ENCODE peak calls at places on chromosomes 7 and 10, in nine cellular contexts. J is spleen, R is IMR-90, M is body of pancreas, Y is breast epithelium, H is heart right ventricle, U is prostate gland, G is cardiac muscle cell, D is upper lobe of left lung. I is an unnamed sample.

GRCh38 chr10:15419279-15419874 is 48.3 kb upstream of the FAM171A1 start:
- DNase-seq in J (no peak), R (peak; percentile 42), M (peak; percentile 65), Y (no peak), H (peak; percentile 29), U (no peak), G (peak; percentile 64), D (no peak), I (no peak)

GRCh38 chr10:104642001-104642270 is 846 bp downstream of the SORCS3 start:
- DNase-seq in J (no peak), R (no peak), M (no peak), Y (no peak), H (no peak), U (no peak), G (no peak), D (no peak), I (no peak)

GRCh38 chr10:51095444-51095843 is 21.2 kb downstream of the PRKG1 start:
- DNase-seq in J (no peak), R (no peak), M (no peak), Y (no peak), H (no peak), U (no peak), G (peak; percentile 24), D (no peak), I (no peak)

GRCh38 chr7:134366481-134366880 is 49.8 kb upstream of the SLC35B4 start:
- DNase-seq in J (no peak), R (no peak), M (no peak), Y (no peak), H (no peak), U (no peak), G (peak; percentile 58), D (no peak), I (no peak)

GRCh38 chr7:129095258-129095657 is 40.3 kb upstream of the TNPO3 start:
- DNase-seq in J (no peak), R (no peak), M (no peak), Y (no peak), H (no peak), U (no peak), G (no peak), D (no peak), I (no peak)

GRCh38 chr10:60224129-60224705 is 165.5 kb downstream of the ANK3 start:
- DNase-seq in J (no peak), R (no peak), M (no peak), Y (no peak), H (no peak), U (no peak), G (no peak), D (no peak), I (no peak)

GRCh38 chr10:6766061-6766460 is 186.0 kb upstream of the PRKCQ start:
- DNase-seq in J (no peak), R (peak; percentile 56), M (no peak), Y (no peak), H (no peak), U (no peak), G (peak; percentile 82), D (no peak), I (no peak)

GRCh38 chr7:129530881-129531391 is 28.6 kb downstream of the SMKR1 start:
- DNase-seq in J (peak; percentile 6), R (peak; percentile 80), M (no peak), Y (no peak), H (no peak), U (no peak), G (peak; percentile 37), D (no peak), I (no peak)

GRCh38 chr10:30348378-30348776 is 701 bp downstream of the MTPAP start:
- DNase-seq in J (no peak), R (peak; percentile 2), M (no peak), Y (no peak), H (no peak), U (no peak), G (no peak), D (no peak), I (no peak)

GRCh38 chr10:4326647-4327046 is 499.4 kb upstream of the AKR1E2 start:
- DNase-seq in J (no peak), R (no peak), M (no peak), Y (no peak), H (no peak), U (no peak), G (no peak), D (no peak), I (no peak)

GRCh38 chr7:98286701-98287485 is 5.4 kb downstream of the BRI3 start:
- DNase-seq in J (no peak), R (no peak), M (peak; percentile 82), Y (no peak), H (no peak), U (no peak), G (no peak), D (peak; percentile 59), I (no peak)

DNA sequence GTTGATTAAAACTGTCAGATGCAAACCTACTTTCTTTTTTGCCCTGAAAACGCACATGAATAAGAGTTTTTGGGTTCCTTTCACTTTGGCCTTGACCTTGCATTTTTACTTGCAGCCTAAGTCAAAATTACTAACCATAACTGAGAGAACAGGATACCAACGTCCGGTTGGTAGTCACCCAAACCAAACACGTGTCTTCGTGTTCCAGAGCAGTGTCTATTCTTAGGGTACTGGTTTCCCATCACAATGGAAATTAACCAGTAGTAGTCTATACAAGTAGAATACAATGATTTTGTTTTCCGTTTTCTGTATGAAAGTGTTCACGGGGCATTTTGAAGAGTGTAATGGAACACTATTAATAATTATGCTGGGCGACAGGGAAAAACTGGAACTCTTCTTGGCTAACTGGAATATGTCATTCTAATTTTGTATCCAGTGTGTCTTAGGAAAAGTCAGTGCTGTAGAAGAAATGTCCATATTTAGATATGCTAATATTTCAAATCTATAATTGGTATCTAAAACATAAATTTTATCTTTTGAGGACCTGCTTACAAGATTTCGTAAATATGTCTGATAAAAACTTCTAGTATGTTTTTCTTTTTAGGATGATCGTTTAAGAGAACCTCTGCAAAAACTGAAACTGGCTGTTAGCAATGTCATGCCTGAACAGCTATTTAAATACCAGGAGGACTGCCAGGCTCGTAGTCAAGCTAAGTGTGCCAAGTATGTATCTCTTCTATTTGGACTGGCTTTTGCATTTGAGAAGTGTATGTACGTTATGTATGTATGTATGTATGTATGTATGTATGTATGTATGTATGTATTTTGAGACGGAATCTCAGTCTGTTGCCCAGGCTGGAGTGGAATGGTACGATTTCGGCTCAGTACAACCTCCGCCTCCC is 40.9 kb downstream of the UBN2 start:
- DNase-seq in J (no peak), R (no peak), M (no peak), Y (no peak), H (peak; percentile 11), U (peak; percentile 22), G (no peak), D (no peak), I (no peak)
- H3K36me3 ChIP-seq in J (peaks cover 98% of the 10 kb centered on the region), R (peaks cover 33% of the 10 kb centered on the region), M (peaks cover 23% of the 10 kb centered on the region), Y (peaks cover 5% of the 10 kb centered on the region), H (no peaks in the 10 kb centered on the region), U (no peaks in the 10 kb centered on the region), G (peaks cover 62% of the 10 kb centered on the region), D (peaks cover 93% of the 10 kb centered on the region), I (peaks cover 81% of the 10 kb centered on the region)

GRCh38 chr10:102059987-102060386 is 4.0 kb upstream of the ARMH3 start:
- DNase-seq in J (no peak), R (no peak), M (no peak), Y (no peak), H (no peak), U (no peak), G (no peak), D (no peak), I (no peak)

GRCh38 chr10:102055647-102056419 is at the start of gene ARMH3:
- DNase-seq in J (peak; percentile 98), R (peak; percentile 97), M (peak; percentile 95), Y (peak; percentile 85), H (peak; percentile 96), U (peak; percentile 91), G (peak; percentile 99), D (peak; percentile 98), I (peak; percentile 97)
- TF ChIP-seq CTCF in J (peak; percentile 33), R (no peak), M (peak; percentile 11), Y (no peak), H (no peak), U (peak; percentile 18), G (no peak), D (peak; percentile 39), I (no peak)

GRCh38 chr10:21650353-21650752 is 116.3 kb downstream of the MLLT10 start:
- DNase-seq in J (no peak), R (no peak), M (no peak), Y (no peak), H (no peak), U (no peak), G (no peak), D (no peak), I (no peak)
- H3K36me3 ChIP-seq in J (peaks cover 35% of the 10 kb centered on the region), R (peaks cover 8% of the 10 kb centered on the region), M (no peaks in the 10 kb centered on the region), Y (no peaks in the 10 kb centered on the region), H (no peaks in the 10 kb centered on the region), U (no peaks in the 10 kb centered on the region), G (no peaks in the 10 kb centered on the region), D (peaks cover 13% of the 10 kb centered on the region), I (no peaks in the 10 kb centered on the region)

GRCh38 chr10:71010730-71011129 is 122.4 kb upstream of the PCBD1 start:
- DNase-seq in J (peak; percentile 60), R (no peak), M (no peak), Y (no peak), H (no peak), U (no peak), G (no peak), D (no peak), I (no peak)
- TF ChIP-seq CTCF in J (no peak), R (no peak), M (no peak), Y (no peak), H (peak; percentile 33), U (no peak), G (peak; percentile 13), D (no peak), I (no peak)

DNA sequence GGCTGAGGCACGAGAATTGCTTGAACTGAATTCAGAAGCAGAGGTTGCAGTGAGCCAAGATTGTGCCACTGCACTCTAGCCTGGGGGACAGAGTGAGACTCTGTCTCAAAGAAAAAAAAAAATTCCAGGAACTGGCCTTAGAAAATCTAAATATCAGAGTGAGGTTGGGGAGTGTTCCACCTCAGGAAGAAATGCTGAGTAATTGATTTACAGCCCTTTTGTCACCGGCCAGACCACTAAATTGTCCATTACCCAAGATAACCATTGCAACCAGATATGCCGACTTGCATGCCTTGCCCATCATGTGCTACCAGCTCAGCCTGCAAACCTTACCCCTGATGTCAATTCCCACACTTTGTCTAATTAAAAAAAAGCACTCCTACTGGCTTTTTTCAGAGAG is 42.4 kb downstream of the CRCP start:
- DNase-seq in J (no peak), R (no peak), M (no peak), Y (no peak), H (no peak), U (no peak), G (no peak), D (no peak), I (no peak)
- H3K36me3 ChIP-seq in J (peaks cover 77% of the 10 kb centered on the region), R (peaks cover 23% of the 10 kb centered on the region), M (peaks cover 12% of the 10 kb centered on the region), Y (no peaks in the 10 kb centered on the region), H (no peaks in the 10 kb centered on the region), U (peaks cover 6% of the 10 kb centered on the region), G (peaks cover 4% of the 10 kb centered on the region), D (peaks cover 53% of the 10 kb centered on the region), I (peaks cover 43% of the 10 kb centered on the region)